ENCODE peak calls at places on chromosomes 11 and 22, in four cellular contexts. W is activated CD4-positive, alpha-beta T cell treated with anti-CD3 and anti-CD28 coated beads for 24 hours; I is HTR-8/SVneo; P is right atrium auricular region. M is an unnamed sample.

GRCh38 chr11:118618115-118618990 is 10.9 kb downstream of the PHLDB1 start:
- DNase-seq in W (no peak), I (peak), P (peak), M (peak)

GRCh38 chr11:44269369-44270351 is 40.3 kb downstream of the ALX4 start:
- DNase-seq in W (no peak), I (peak), P (no peak), M (no peak)

GRCh38 chr11:74269161-74269809 is 42.2 kb downstream of the P4HA3 start:
- DNase-seq in W (no peak), I (no peak), P (no peak), M (no peak)

GRCh38 chr11:100741866-100742625 is 55.0 kb downstream of the ARHGAP42 start:
- DNase-seq in W (no peak), I (no peak), P (no peak), M (peak)

GRCh38 chr11:96154802-96155520 is 188.0 kb downstream of the MAML2 start:
- DNase-seq in W (no peak), I (no peak), P (no peak), M (peak)

GRCh38 chr11:73321342-73322110 is 13.4 kb downstream of the ARHGEF17 start:
- DNase-seq in W (no peak), I (peak), P (no peak), M (no peak)

GRCh38 chr11:68658661-68659060 is 25.7 kb upstream of the GAL start:
- DNase-seq in W (no peak), I (no peak), P (no peak), M (no peak)

GRCh38 chr11:73185680-73186293 is 32.3 kb upstream of the P2RY2 start:
- DNase-seq in W (no peak), I (peak), P (no peak), M (no peak)

GRCh38 chr11:58968251-58968711 is 29.0 kb downstream of the GLYATL1 start:
- DNase-seq in W (no peak), I (no peak), P (no peak), M (peak)

GRCh38 chr22:48806227-48806781 is 1021.4 kb downstream of the BRD1 start:
- DNase-seq in W (no peak), I (no peak), P (no peak), M (no peak)

GRCh38 chr11:133778161-133778560 is 67.2 kb downstream of the SPATA19 start:
- DNase-seq in W (no peak), I (no peak), P (no peak), M (no peak)

GRCh38 chr22:44094751-44095302 is 70.7 kb downstream of the PARVB start:
- DNase-seq in W (no peak), I (no peak), P (no peak), M (no peak)

GRCh38 chr11:66045177-66045639 is 3.8 kb downstream of the GAL3ST3 start:
- DNase-seq in W (peak), I (peak), P (peak), M (peak)

M was measured in globus pallidus.